ENCODE peak calls at places on chromosomes 5 and 9, in eight cellular contexts. One of them, this sample, is unnamed.

GRCh38 chr9:130260816-130261765 is 4.5 kb upstream of the HMCN2 start:
- DNase-seq in psoas muscle: no peak
- DNase-seq in HuH-7.5: no peak
- DNase-seq in activated CD8-positive, alpha-beta T cell treated with anti-CD3 and anti-CD28 coated beads for 36 hours: no peak
- DNase-seq in AG04449: no peak
- DNase-seq in Peyer's patch: peak
- DNase-seq in effector CD4-positive, alpha-beta T cell: no peak
- DNase-seq in ascending aorta: peak
- DNase-seq in this sample: no peak

GRCh38 chr9:136423432-136424146 is 13.1 kb downstream of the PMPCA start:
- DNase-seq in psoas muscle: no peak
- DNase-seq in HuH-7.5: no peak
- DNase-seq in activated CD8-positive, alpha-beta T cell treated with anti-CD3 and anti-CD28 coated beads for 36 hours: no peak
- DNase-seq in AG04449: no peak
- DNase-seq in Peyer's patch: no peak
- DNase-seq in effector CD4-positive, alpha-beta T cell: no peak
- DNase-seq in ascending aorta: no peak
- DNase-seq in this sample: no peak

GRCh38 chr5:20555034-20555433 is 567.0 kb upstream of the CDH18 start:
- DNase-seq in psoas muscle: no peak
- DNase-seq in HuH-7.5: no peak
- DNase-seq in activated CD8-positive, alpha-beta T cell treated with anti-CD3 and anti-CD28 coated beads for 36 hours: no peak
- DNase-seq in AG04449: no peak
- DNase-seq in Peyer's patch: no peak
- DNase-seq in effector CD4-positive, alpha-beta T cell: no peak
- DNase-seq in ascending aorta: no peak
- DNase-seq in this sample: no peak

GRCh38 chr9:114431770-114432169 is 44.0 kb upstream of the AKNA start:
- DNase-seq in psoas muscle: no peak
- DNase-seq in HuH-7.5: no peak
- DNase-seq in activated CD8-positive, alpha-beta T cell treated with anti-CD3 and anti-CD28 coated beads for 36 hours: no peak
- DNase-seq in AG04449: no peak
- DNase-seq in Peyer's patch: no peak
- DNase-seq in effector CD4-positive, alpha-beta T cell: no peak
- DNase-seq in ascending aorta: peak
- DNase-seq in this sample: no peak

GRCh38 chr9:6055213-6055612 is 39.8 kb upstream of the RANBP6 start:
- DNase-seq in psoas muscle: no peak
- DNase-seq in HuH-7.5: peak
- DNase-seq in activated CD8-positive, alpha-beta T cell treated with anti-CD3 and anti-CD28 coated beads for 36 hours: peak
- DNase-seq in AG04449: peak
- DNase-seq in Peyer's patch: peak
- DNase-seq in effector CD4-positive, alpha-beta T cell: peak
- DNase-seq in ascending aorta: no peak
- DNase-seq in this sample: no peak

GRCh38 chr9:27817747-27818146 is 244.5 kb upstream of the C9orf72 start:
- DNase-seq in psoas muscle: no peak
- DNase-seq in HuH-7.5: no peak
- DNase-seq in activated CD8-positive, alpha-beta T cell treated with anti-CD3 and anti-CD28 coated beads for 36 hours: no peak
- DNase-seq in AG04449: no peak
- DNase-seq in Peyer's patch: no peak
- DNase-seq in effector CD4-positive, alpha-beta T cell: no peak
- DNase-seq in ascending aorta: no peak
- DNase-seq in this sample: no peak

GRCh38 chr9:120628207-120628924 is 48.4 kb upstream of the CDK5RAP2 start:
- DNase-seq in psoas muscle: no peak
- DNase-seq in HuH-7.5: no peak
- DNase-seq in activated CD8-positive, alpha-beta T cell treated with anti-CD3 and anti-CD28 coated beads for 36 hours: no peak
- DNase-seq in AG04449: no peak
- DNase-seq in Peyer's patch: no peak
- DNase-seq in effector CD4-positive, alpha-beta T cell: no peak
- DNase-seq in ascending aorta: no peak
- DNase-seq in this sample: no peak

GRCh38 chr5:95730730-95731570 is at the start of gene RHOBTB3:
- DNase-seq in psoas muscle: peak
- DNase-seq in HuH-7.5: peak
- DNase-seq in activated CD8-positive, alpha-beta T cell treated with anti-CD3 and anti-CD28 coated beads for 36 hours: peak
- DNase-seq in AG04449: peak
- DNase-seq in Peyer's patch: peak
- DNase-seq in effector CD4-positive, alpha-beta T cell: no peak
- DNase-seq in ascending aorta: peak
- DNase-seq in this sample: peak

GRCh38 chr5:109223521-109223920 is 186.3 kb downstream of the PJA2 start:
- DNase-seq in psoas muscle: no peak
- DNase-seq in HuH-7.5: no peak
- DNase-seq in activated CD8-positive, alpha-beta T cell treated with anti-CD3 and anti-CD28 coated beads for 36 hours: no peak
- DNase-seq in AG04449: no peak
- DNase-seq in Peyer's patch: no peak
- DNase-seq in effector CD4-positive, alpha-beta T cell: no peak
- DNase-seq in ascending aorta: no peak
- DNase-seq in this sample: no peak

GRCh38 chr5:31021181-31021624 is 172.3 kb upstream of the CDH6 start:
- DNase-seq in psoas muscle: no peak
- DNase-seq in HuH-7.5: no peak
- DNase-seq in activated CD8-positive, alpha-beta T cell treated with anti-CD3 and anti-CD28 coated beads for 36 hours: no peak
- DNase-seq in AG04449: no peak
- DNase-seq in Peyer's patch: no peak
- DNase-seq in effector CD4-positive, alpha-beta T cell: no peak
- DNase-seq in ascending aorta: no peak
- DNase-seq in this sample: no peak

GRCh38 chr5:178348356-178349146 is 115.9 kb upstream of the PHYKPL start:
- DNase-seq in psoas muscle: peak
- DNase-seq in HuH-7.5: no peak
- DNase-seq in activated CD8-positive, alpha-beta T cell treated with anti-CD3 and anti-CD28 coated beads for 36 hours: no peak
- DNase-seq in AG04449: no peak
- DNase-seq in Peyer's patch: no peak
- DNase-seq in effector CD4-positive, alpha-beta T cell: no peak
- DNase-seq in ascending aorta: no peak
- DNase-seq in this sample: no peak

GRCh38 chr9:121599186-121599871 is 52.1 kb upstream of the DAB2IP start:
- DNase-seq in psoas muscle: peak
- DNase-seq in HuH-7.5: peak
- DNase-seq in activated CD8-positive, alpha-beta T cell treated with anti-CD3 and anti-CD28 coated beads for 36 hours: no peak
- DNase-seq in AG04449: no peak
- DNase-seq in Peyer's patch: no peak
- DNase-seq in effector CD4-positive, alpha-beta T cell: no peak
- DNase-seq in ascending aorta: peak
- DNase-seq in this sample: peak

GRCh38 chr9:128920381-128921058 is at the start of gene PHYHD1:
- DNase-seq in psoas muscle: peak
- DNase-seq in HuH-7.5: no peak
- DNase-seq in activated CD8-positive, alpha-beta T cell treated with anti-CD3 and anti-CD28 coated beads for 36 hours: no peak
- DNase-seq in AG04449: peak
- DNase-seq in Peyer's patch: no peak
- DNase-seq in effector CD4-positive, alpha-beta T cell: no peak
- DNase-seq in ascending aorta: peak
- DNase-seq in this sample: peak

GRCh38 chr5:164013077-164013670 is 507.8 kb downstream of the MAT2B start:
- DNase-seq in psoas muscle: no peak
- DNase-seq in HuH-7.5: peak
- DNase-seq in activated CD8-positive, alpha-beta T cell treated with anti-CD3 and anti-CD28 coated beads for 36 hours: peak
- DNase-seq in AG04449: no peak
- DNase-seq in Peyer's patch: peak
- DNase-seq in effector CD4-positive, alpha-beta T cell: no peak
- DNase-seq in ascending aorta: no peak
- DNase-seq in this sample: no peak

GRCh38 chr9:125995706-125996105 is 248.5 kb downstream of the PBX3 start:
- DNase-seq in psoas muscle: peak
- DNase-seq in HuH-7.5: no peak
- DNase-seq in activated CD8-positive, alpha-beta T cell treated with anti-CD3 and anti-CD28 coated beads for 36 hours: no peak
- DNase-seq in AG04449: no peak
- DNase-seq in Peyer's patch: no peak
- DNase-seq in effector CD4-positive, alpha-beta T cell: no peak
- DNase-seq in ascending aorta: no peak
- DNase-seq in this sample: no peak

GRCh38 chr9:99807276-99807852 is 14.3 kb upstream of the NR4A3 start:
- DNase-seq in psoas muscle: peak
- DNase-seq in HuH-7.5: peak
- DNase-seq in activated CD8-positive, alpha-beta T cell treated with anti-CD3 and anti-CD28 coated beads for 36 hours: peak
- DNase-seq in AG04449: no peak
- DNase-seq in Peyer's patch: peak
- DNase-seq in effector CD4-positive, alpha-beta T cell: peak
- DNase-seq in ascending aorta: peak
- DNase-seq in this sample: peak

GRCh38 chr5:172648755-172649154 is 7.7 kb downstream of the NEURL1B start:
- DNase-seq in psoas muscle: no peak
- DNase-seq in HuH-7.5: no peak
- DNase-seq in activated CD8-positive, alpha-beta T cell treated with anti-CD3 and anti-CD28 coated beads for 36 hours: no peak
- DNase-seq in AG04449: no peak
- DNase-seq in Peyer's patch: no peak
- DNase-seq in effector CD4-positive, alpha-beta T cell: no peak
- DNase-seq in ascending aorta: no peak
- DNase-seq in this sample: no peak

GRCh38 chr9:85743290-85744128 is 1.8 kb upstream of the AGTPBP1 start:
- DNase-seq in psoas muscle: peak
- DNase-seq in HuH-7.5: no peak
- DNase-seq in activated CD8-positive, alpha-beta T cell treated with anti-CD3 and anti-CD28 coated beads for 36 hours: peak
- DNase-seq in AG04449: peak
- DNase-seq in Peyer's patch: peak
- DNase-seq in effector CD4-positive, alpha-beta T cell: no peak
- DNase-seq in ascending aorta: no peak
- DNase-seq in this sample: peak

GRCh38 chr9:115202960-115203751 is 85.2 kb upstream of the TNC start:
- DNase-seq in psoas muscle: no peak
- DNase-seq in HuH-7.5: no peak
- DNase-seq in activated CD8-positive, alpha-beta T cell treated with anti-CD3 and anti-CD28 coated beads for 36 hours: no peak
- DNase-seq in AG04449: peak
- DNase-seq in Peyer's patch: peak
- DNase-seq in effector CD4-positive, alpha-beta T cell: no peak
- DNase-seq in ascending aorta: no peak
- DNase-seq in this sample: peak

GRCh38 chr5:39203291-39203922 is 16.0 kb downstream of the FYB1 start:
- DNase-seq in psoas muscle: no peak
- DNase-seq in HuH-7.5: no peak
- DNase-seq in activated CD8-positive, alpha-beta T cell treated with anti-CD3 and anti-CD28 coated beads for 36 hours: no peak
- DNase-seq in AG04449: no peak
- DNase-seq in Peyer's patch: no peak
- DNase-seq in effector CD4-positive, alpha-beta T cell: no peak
- DNase-seq in ascending aorta: no peak
- DNase-seq in this sample: no peak

GRCh38 chr5:33631786-33632185 is 191.0 kb downstream of the TARS1 start:
- DNase-seq in psoas muscle: no peak
- DNase-seq in HuH-7.5: no peak
- DNase-seq in activated CD8-positive, alpha-beta T cell treated with anti-CD3 and anti-CD28 coated beads for 36 hours: no peak
- DNase-seq in AG04449: no peak
- DNase-seq in Peyer's patch: no peak
- DNase-seq in effector CD4-positive, alpha-beta T cell: no peak
- DNase-seq in ascending aorta: no peak
- DNase-seq in this sample: no peak

GRCh38 chr5:4514067-4514648 is 626.0 kb upstream of the ADAMTS16 start:
- DNase-seq in psoas muscle: no peak
- DNase-seq in HuH-7.5: no peak
- DNase-seq in activated CD8-positive, alpha-beta T cell treated with anti-CD3 and anti-CD28 coated beads for 36 hours: no peak
- DNase-seq in AG04449: no peak
- DNase-seq in Peyer's patch: no peak
- DNase-seq in effector CD4-positive, alpha-beta T cell: no peak
- DNase-seq in ascending aorta: no peak
- DNase-seq in this sample: no peak

GRCh38 chr9:19998823-19999455 is 210.1 kb upstream of the SLC24A2 start:
- DNase-seq in psoas muscle: no peak
- DNase-seq in HuH-7.5: no peak
- DNase-seq in activated CD8-positive, alpha-beta T cell treated with anti-CD3 and anti-CD28 coated beads for 36 hours: peak
- DNase-seq in AG04449: no peak
- DNase-seq in Peyer's patch: no peak
- DNase-seq in effector CD4-positive, alpha-beta T cell: no peak
- DNase-seq in ascending aorta: no peak
- DNase-seq in this sample: no peak

GRCh38 chr5:43121565-43122484 is 1.1 kb downstream of the ZNF131 start:
- DNase-seq in psoas muscle: no peak
- DNase-seq in HuH-7.5: peak
- DNase-seq in activated CD8-positive, alpha-beta T cell treated with anti-CD3 and anti-CD28 coated beads for 36 hours: peak
- DNase-seq in AG04449: no peak
- DNase-seq in Peyer's patch: peak
- DNase-seq in effector CD4-positive, alpha-beta T cell: no peak
- DNase-seq in ascending aorta: peak
- DNase-seq in this sample: no peak

GRCh38 chr9:34654317-34655083 is 2.5 kb downstream of the IL11RA start:
- DNase-seq in psoas muscle: peak
- DNase-seq in HuH-7.5: no peak
- DNase-seq in activated CD8-positive, alpha-beta T cell treated with anti-CD3 and anti-CD28 coated beads for 36 hours: no peak
- DNase-seq in AG04449: no peak
- DNase-seq in Peyer's patch: no peak
- DNase-seq in effector CD4-positive, alpha-beta T cell: no peak
- DNase-seq in ascending aorta: peak
- DNase-seq in this sample: peak

GRCh38 chr5:138663561-138663960 is 88.4 kb upstream of the HSPA9 start:
- DNase-seq in psoas muscle: no peak
- DNase-seq in HuH-7.5: no peak
- DNase-seq in activated CD8-positive, alpha-beta T cell treated with anti-CD3 and anti-CD28 coated beads for 36 hours: no peak
- DNase-seq in AG04449: no peak
- DNase-seq in Peyer's patch: no peak
- DNase-seq in effector CD4-positive, alpha-beta T cell: no peak
- DNase-seq in ascending aorta: peak
- DNase-seq in this sample: no peak

GRCh38 chr9:85702191-85702590 is 39.6 kb downstream of the AGTPBP1 start:
- DNase-seq in psoas muscle: no peak
- DNase-seq in HuH-7.5: no peak
- DNase-seq in activated CD8-positive, alpha-beta T cell treated with anti-CD3 and anti-CD28 coated beads for 36 hours: no peak
- DNase-seq in AG04449: no peak
- DNase-seq in Peyer's patch: no peak
- DNase-seq in effector CD4-positive, alpha-beta T cell: no peak
- DNase-seq in ascending aorta: no peak
- DNase-seq in this sample: no peak

This sample was measured in left ventricle myocardium superior.